ENCODE peak calls at places on chromosomes 13 and 19, in eight cellular contexts. D is foreskin keratinocyte, P is uterus, N is cardiac muscle cell, V is SJCRH30, Y is heart left ventricle, Q is SJSA1, B is ovary. I is an unnamed sample.

GRCh38 chr19:18282021-18282787 is 782 bp upstream of the JUND start:
- DNase-seq in D (peak; percentile 37), P (no peak), N (no peak), V (peak; percentile 33), Y (peak; percentile 78), Q (no peak), B (peak; percentile 72), I (no peak)

GRCh38 chr19:45130888-45131615 is 29.7 kb downstream of the NKPD1 start:
- DNase-seq in D (no peak), P (no peak), N (no peak), V (peak; percentile 56), Y (no peak), Q (no peak), B (no peak), I (no peak)

GRCh38 chr13:52845766-52846566 is 2.5 kb downstream of the PCDH8 start:
- DNase-seq in D (no peak), P (no peak), N (peak; percentile 32), V (no peak), Y (peak; percentile 59), Q (no peak), B (no peak), I (no peak)

GRCh38 chr13:87999791-88000190 is 328.6 kb downstream of the SLITRK5 start:
- DNase-seq in D (no peak), P (no peak), N (no peak), V (no peak), Y (no peak), Q (no peak), B (no peak), I (no peak)

GRCh38 chr19:46678110-46678732 is 17.2 kb upstream of the DACT3 start:
- DNase-seq in D (no peak), P (no peak), N (no peak), V (peak; percentile 56), Y (no peak), Q (peak; percentile 64), B (no peak), I (no peak)

GRCh38 chr19:19595171-19595701 is 23.3 kb downstream of the PBX4 start:
- DNase-seq in D (no peak), P (no peak), N (peak; percentile 64), V (no peak), Y (no peak), Q (no peak), B (no peak), I (peak; percentile 57)

GRCh38 chr19:58335630-58336029 is 8.8 kb downstream of the ZSCAN22 start:
- DNase-seq in D (no peak), P (no peak), N (no peak), V (no peak), Y (no peak), Q (no peak), B (no peak), I (no peak)

GRCh38 chr19:1501200-1501595 is 10.2 kb downstream of the REEP6 start:
- DNase-seq in D (no peak), P (no peak), N (no peak), V (no peak), Y (no peak), Q (no peak), B (no peak), I (no peak)

GRCh38 chr19:6736169-6736916 is 1.0 kb downstream of the GPR108 start:
- DNase-seq in D (peak; percentile 75), P (peak; percentile 79), N (peak; percentile 95), V (peak; percentile 76), Y (peak; percentile 88), Q (peak; percentile 88), B (peak; percentile 78), I (peak; percentile 84)

GRCh38 chr13:76991796-76992547 is at the start of gene CLN5:
- DNase-seq in D (peak; percentile 63), P (peak; percentile 94), N (peak; percentile 96), V (peak; percentile 87), Y (peak; percentile 97), Q (peak; percentile 89), B (peak; percentile 94), I (peak; percentile 94)

GRCh38 chr13:34335662-34336007 is 517.7 kb downstream of the RFC3 start:
- DNase-seq in D (no peak), P (no peak), N (no peak), V (no peak), Y (no peak), Q (no peak), B (no peak), I (no peak)

GRCh38 chr13:61414686-61415664 is 674 bp downstream of the PCDH20 start:
- DNase-seq in D (peak; percentile 16), P (peak; percentile 21), N (peak; percentile 17), V (peak; percentile 52), Y (no peak), Q (no peak), B (no peak), I (peak; percentile 77)

GRCh38 chr19:44725251-44725650 is 23.3 kb upstream of the BCL3 start:
- DNase-seq in D (no peak), P (peak; percentile 18), N (no peak), V (no peak), Y (no peak), Q (no peak), B (no peak), I (no peak)

DNA sequence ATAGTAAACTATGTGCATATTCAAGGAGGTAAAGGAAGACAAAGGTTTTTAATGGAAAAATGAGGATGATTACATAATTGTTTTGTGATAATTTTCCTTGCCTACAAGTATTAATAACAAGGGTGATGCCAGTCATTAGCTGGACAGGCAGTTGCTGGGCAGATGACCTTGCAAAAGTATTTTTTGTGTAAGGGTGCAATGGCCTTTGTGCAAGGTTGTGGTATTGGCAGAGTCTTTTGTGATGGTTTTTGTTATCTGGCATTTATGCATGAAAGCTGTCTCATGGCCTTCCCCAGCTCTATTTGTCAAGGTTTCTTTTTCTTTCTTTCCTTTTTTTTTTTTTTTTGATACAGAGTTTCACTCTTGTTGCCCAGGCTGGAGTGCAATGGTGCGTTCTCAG is 4.3 kb upstream of the COMMD6 start:
- DNase-seq in D (no peak), P (no peak), N (no peak), V (no peak), Y (no peak), Q (no peak), B (no peak), I (no peak)
- H3K27ac ChIP-seq in D (no peak overlapping the region), P (no peak overlapping the region), N (no peak overlapping the region), V (no peak overlapping the region), Y (no peak overlapping the region), Q (no peak overlapping the region), B (no peak overlapping the region), I (no peak overlapping the region)

GRCh38 chr13:110042253-110042652 is 255.9 kb upstream of the IRS2 start:
- DNase-seq in D (no peak), P (no peak), N (no peak), V (no peak), Y (no peak), Q (no peak), B (no peak), I (no peak)

GRCh38 chr13:110044521-110045200 is 258.3 kb upstream of the IRS2 start:
- DNase-seq in D (no peak), P (no peak), N (peak; percentile 47), V (no peak), Y (no peak), Q (no peak), B (no peak), I (no peak)

GRCh38 chr13:110045202-110045601 is 258.8 kb upstream of the IRS2 start:
- DNase-seq in D (no peak), P (no peak), N (no peak), V (no peak), Y (no peak), Q (no peak), B (no peak), I (no peak)

GRCh38 chr13:110047511-110047910 is 259.4 kb downstream of the COL4A1 start:
- DNase-seq in D (no peak), P (peak; percentile 55), N (peak; percentile 99), V (no peak), Y (no peak), Q (peak; percentile 74), B (peak; percentile 29), I (peak; percentile 90)

DNA sequence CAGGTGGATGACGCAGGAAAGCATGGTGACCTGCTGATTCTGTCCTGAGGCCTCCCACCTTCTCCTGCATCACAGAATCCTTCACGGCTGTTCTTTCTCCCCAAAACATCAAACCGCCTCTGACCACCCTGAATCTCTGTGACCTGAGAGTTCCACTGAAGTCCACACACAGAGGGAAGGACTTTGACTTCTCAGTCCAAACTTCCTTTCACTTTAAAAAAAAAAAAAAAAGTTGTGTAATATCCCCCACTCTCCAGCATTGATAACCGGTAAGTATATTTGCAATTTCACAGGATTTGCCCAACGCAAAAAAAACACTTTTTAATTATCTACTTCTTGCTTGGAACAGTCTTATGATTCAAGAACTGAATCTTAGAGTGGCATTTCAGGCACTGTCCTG is 259.5 kb upstream of the IRS2 start:
- DNase-seq in D (no peak), P (no peak), N (no peak), V (no peak), Y (no peak), Q (no peak), B (no peak), I (no peak)
- H3K27ac ChIP-seq in D (no peak overlapping the region), P (no peak overlapping the region), N (no peak overlapping the region), V (no peak overlapping the region), Y (no peak overlapping the region), Q (no peak overlapping the region), B (no peak overlapping the region), I (no peak overlapping the region)

GRCh38 chr19:55621673-55622231 is 2.6 kb downstream of the ZNF784 start:
- DNase-seq in D (no peak), P (no peak), N (no peak), V (no peak), Y (peak; percentile 67), Q (no peak), B (peak; percentile 65), I (no peak)

GRCh38 chr19:55624109-55625003 is at the start of gene ZNF784:
- DNase-seq in D (peak; percentile 57), P (peak; percentile 92), N (peak; percentile 95), V (peak; percentile 93), Y (peak; percentile 98), Q (peak; percentile 91), B (peak; percentile 96), I (peak; percentile 91)

GRCh38 chr19:55622242-55622969 is 2.0 kb downstream of the ZNF784 start:
- DNase-seq in D (no peak), P (no peak), N (no peak), V (no peak), Y (peak; percentile 61), Q (no peak), B (no peak), I (no peak)

GRCh38 chr19:55625004-55625326 is 599 bp upstream of the ZNF784 start:
- DNase-seq in D (no peak), P (no peak), N (no peak), V (no peak), Y (no peak), Q (no peak), B (peak; percentile 45), I (no peak)

GRCh38 chr19:55623130-55623868 is 1.1 kb downstream of the ZNF784 start:
- DNase-seq in D (no peak), P (no peak), N (no peak), V (no peak), Y (no peak), Q (no peak), B (no peak), I (no peak)
- H3K27ac ChIP-seq in D (no peak overlapping the region), P (no peak overlapping the region), N (no peak overlapping the region), V (no peak overlapping the region), Y (peak overlapping the region; percentile 78), Q (no peak overlapping the region), B (peak overlapping the region; percentile 90), I (peak overlapping the region; percentile 67)

GRCh38 chr19:2805261-2805900 is 14.3 kb upstream of the ZNF554 start:
- DNase-seq in D (no peak), P (no peak), N (no peak), V (no peak), Y (peak; percentile 41), Q (no peak), B (no peak), I (no peak)
- H3K27ac ChIP-seq in D (no peak overlapping the region), P (no peak overlapping the region), N (no peak overlapping the region), V (no peak overlapping the region), Y (no peak overlapping the region), Q (no peak overlapping the region), B (no peak overlapping the region), I (no peak overlapping the region)

I was measured in lung.